ENCODE peak calls at places on chromosome 22, in ten cellular contexts. U is heart right ventricle, T is thoracic aorta, N is lung, I is fibroblast of mammary gland, P is Panc1, D is lower lobe of right lung, J is fibroblast of lung, X is tibial nerve, L is coronary artery. K is an unnamed sample.

GRCh38 chr22:36746571-36746970 is 29.3 kb downstream of the IFT27 start:
- DNase-seq in U (no peak), T (no peak), N (no peak), I (no peak), P (no peak), D (no peak), J (no peak), X (no peak), L (peak; percentile 54), K (no peak)

GRCh38 chr22:38086001-38086845 is 2.2 kb upstream of the SLC16A8 start:
- DNase-seq in U (no peak), T (no peak), N (no peak), I (no peak), P (no peak), D (peak; percentile 37), J (no peak), X (no peak), L (no peak), K (no peak)

GRCh38 chr22:38843716-38844660 is at the start of gene NPTXR:
- DNase-seq in U (peak; percentile 58), T (no peak), N (no peak), I (no peak), P (no peak), D (peak; percentile 65), J (peak; percentile 34), X (no peak), L (no peak), K (no peak)

GRCh38 chr22:46628756-46629155 is 8.6 kb downstream of the GRAMD4 start:
- DNase-seq in U (no peak), T (no peak), N (no peak), I (no peak), P (no peak), D (no peak), J (no peak), X (no peak), L (no peak), K (no peak)

GRCh38 chr22:50314455-50315288 is 7.2 kb upstream of the PLXNB2 start:
- DNase-seq in U (peak; percentile 61), T (no peak), N (peak; percentile 74), I (no peak), P (no peak), D (peak; percentile 87), J (no peak), X (no peak), L (no peak), K (no peak)

GRCh38 chr22:43110444-43110926 is at the start of gene BIK:
- DNase-seq in U (peak; percentile 38), T (no peak), N (peak; percentile 41), I (peak; percentile 14), P (no peak), D (peak; percentile 69), J (peak; percentile 27), X (peak; percentile 17), L (no peak), K (no peak)

GRCh38 chr22:36301384-36301828 is 48.5 kb downstream of the APOL1 start:
- DNase-seq in U (peak; percentile 78), T (no peak), N (peak; percentile 75), I (peak; percentile 60), P (no peak), D (peak; percentile 82), J (peak; percentile 76), X (peak; percentile 83), L (no peak), K (peak; percentile 77)

GRCh38 chr22:39214006-39214382 is 30.8 kb downstream of the PDGFB start:
- DNase-seq in U (no peak), T (no peak), N (no peak), I (no peak), P (no peak), D (peak; percentile 6), J (no peak), X (no peak), L (no peak), K (no peak)

GRCh38 chr22:27750866-27751265 is 50.7 kb downstream of the MN1 start:
- DNase-seq in U (no peak), T (no peak), N (no peak), I (no peak), P (no peak), D (peak; percentile 46), J (no peak), X (no peak), L (no peak), K (no peak)

GRCh38 chr22:27754247-27754887 is 47.2 kb downstream of the MN1 start:
- DNase-seq in U (no peak), T (no peak), N (no peak), I (no peak), P (no peak), D (peak; percentile 46), J (no peak), X (no peak), L (no peak), K (peak; percentile 37)

GRCh38 chr22:27752141-27752540 is 49.4 kb downstream of the MN1 start:
- DNase-seq in U (no peak), T (no peak), N (no peak), I (no peak), P (no peak), D (peak; percentile 4), J (no peak), X (no peak), L (no peak), K (no peak)

GRCh38 chr22:27751277-27752070 is 50.1 kb downstream of the MN1 start:
- DNase-seq in U (no peak), T (no peak), N (no peak), I (no peak), P (no peak), D (peak; percentile 3), J (no peak), X (no peak), L (no peak), K (no peak)

DNA sequence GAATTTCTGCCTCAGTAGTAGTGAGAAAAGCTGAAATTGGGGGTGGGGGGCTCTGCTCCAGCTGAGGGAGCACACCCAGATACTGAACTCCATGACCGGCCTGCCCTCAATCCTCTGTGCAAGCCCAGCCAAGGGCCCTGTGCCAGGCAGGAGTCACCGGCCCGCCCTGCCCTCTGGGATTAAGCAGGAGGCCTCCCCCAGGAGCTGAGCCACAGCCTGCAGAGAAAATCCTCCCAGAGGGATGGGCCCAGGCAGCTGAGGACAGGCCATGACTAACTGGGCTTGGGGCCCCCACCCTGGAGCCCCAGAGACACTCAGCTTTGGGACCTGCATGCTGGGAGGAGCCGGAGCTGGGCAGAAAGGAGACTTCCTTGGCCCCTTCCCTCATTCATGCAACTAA is 48.8 kb downstream of the MN1 start:
- DNase-seq in U (peak; percentile 77), T (peak; percentile 52), N (no peak), I (peak; percentile 42), P (no peak), D (peak; percentile 34), J (no peak), X (no peak), L (peak; percentile 89), K (no peak)
- H3K4me3 ChIP-seq in U (no peak overlapping the region), T (no peak overlapping the region), N (no peak overlapping the region), I (no peak overlapping the region), P (no peak overlapping the region), D (no peak overlapping the region), J (no peak overlapping the region), X (no peak overlapping the region), L (no peak overlapping the region), K (no peak overlapping the region)

GRCh38 chr22:28597665-28598064 is 82.0 kb downstream of the TTC28 start:
- DNase-seq in U (no peak), T (no peak), N (no peak), I (no peak), P (no peak), D (no peak), J (no peak), X (no peak), L (no peak), K (no peak)

GRCh38 chr22:28601915-28602314 is 77.7 kb downstream of the TTC28 start:
- DNase-seq in U (no peak), T (no peak), N (no peak), I (no peak), P (no peak), D (no peak), J (no peak), X (no peak), L (no peak), K (no peak)

GRCh38 chr22:28599693-28600092 is 79.9 kb downstream of the TTC28 start:
- DNase-seq in U (no peak), T (no peak), N (no peak), I (no peak), P (no peak), D (no peak), J (no peak), X (no peak), L (no peak), K (no peak)

GRCh38 chr22:28604961-28605360 is 74.7 kb downstream of the TTC28 start:
- DNase-seq in U (no peak), T (no peak), N (no peak), I (no peak), P (no peak), D (no peak), J (no peak), X (no peak), L (no peak), K (no peak)

GRCh38 chr22:28600546-28601143 is 79.0 kb downstream of the TTC28 start:
- DNase-seq in U (no peak), T (no peak), N (no peak), I (peak; percentile 71), P (no peak), D (no peak), J (peak; percentile 82), X (no peak), L (no peak), K (peak; percentile 81)
- TF ChIP-seq CTCF in U (peak; percentile 46), T (peak; percentile 41), N (peak; percentile 35), I (peak; percentile 42), P (peak; percentile 37), D (peak; percentile 54), J (peak; percentile 23), X (peak; percentile 53), L (no peak), K (peak; percentile 38)

GRCh38 chr22:27637604-27638003 is 164.0 kb downstream of the MN1 start:
- DNase-seq in U (no peak), T (no peak), N (no peak), I (peak; percentile 40), P (no peak), D (no peak), J (no peak), X (no peak), L (no peak), K (peak; percentile 61)

GRCh38 chr22:27636716-27637503 is 164.6 kb downstream of the MN1 start:
- DNase-seq in U (peak; percentile 51), T (no peak), N (no peak), I (no peak), P (no peak), D (no peak), J (no peak), X (no peak), L (no peak), K (no peak)

GRCh38 chr22:27639180-27640086 is 162.1 kb downstream of the MN1 start:
- DNase-seq in U (peak; percentile 40), T (no peak), N (no peak), I (no peak), P (no peak), D (no peak), J (no peak), X (no peak), L (no peak), K (no peak)

GRCh38 chr22:27641049-27641790 is 160.3 kb downstream of the MN1 start:
- DNase-seq in U (no peak), T (no peak), N (no peak), I (no peak), P (no peak), D (no peak), J (no peak), X (no peak), L (no peak), K (peak; percentile 25)

GRCh38 chr22:27638329-27639179 is 163.0 kb downstream of the MN1 start:
- DNase-seq in U (no peak), T (no peak), N (no peak), I (no peak), P (no peak), D (no peak), J (no peak), X (no peak), L (no peak), K (no peak)
- H3K4me3 ChIP-seq in U (peak overlapping the region; percentile 3), T (no peak overlapping the region), N (no peak overlapping the region), I (no peak overlapping the region), P (no peak overlapping the region), D (no peak overlapping the region), J (no peak overlapping the region), X (no peak overlapping the region), L (no peak overlapping the region), K (no peak overlapping the region)

GRCh38 chr22:20056161-20056560 is 23.9 kb upstream of the DGCR8 start:
- DNase-seq in U (no peak), T (no peak), N (no peak), I (no peak), P (no peak), D (no peak), J (no peak), X (no peak), L (no peak), K (no peak)
- TF ChIP-seq CTCF in U (no peak), T (no peak), N (no peak), I (no peak), P (no peak), D (no peak), J (no peak), X (no peak), L (no peak), K (no peak)